ENCODE peak calls at places on chromosomes 11 and 22, in six cellular contexts. Q is kidney epithelial cell, G is NCI-H1092 treated with DMSO at 0.1 percent for 48 hours, T is GM13977, E is osteocyte, R is hypothalamus. H is an unnamed sample.

GRCh38 chr11:119774180-119774763 is 45.3 kb upstream of the NECTIN1 start:
- DNase-seq in R (no peak), G (no peak), E (no peak), Q (no peak), T (no peak), H (no peak)

GRCh38 chr11:12079726-12080556 is 30.4 kb upstream of the MICAL2 start:
- DNase-seq in G (no peak), R (no peak), Q (peak; percentile 98), E (no peak), T (no peak), H (no peak)

GRCh38 chr11:75603791-75604736 is 42.0 kb downstream of the SERPINH1 start:
- DNase-seq in T (no peak), G (no peak), Q (no peak), E (no peak), R (no peak), H (no peak)

GRCh38 chr11:73404048-73404447 is 27.8 kb downstream of the RELT start:
- DNase-seq in Q (no peak), R (no peak), E (no peak), G (peak; percentile 34), T (no peak), H (peak; percentile 12)

GRCh38 chr11:64568584-64569140 is 22.4 kb upstream of the SLC22A12 start:
- DNase-seq in Q (no peak), T (no peak), R (no peak), G (no peak), E (no peak), H (no peak)

GRCh38 chr11:45091563-45092392 is 54.7 kb upstream of the PRDM11 start:
- DNase-seq in R (no peak), Q (no peak), T (no peak), E (no peak), G (no peak), H (no peak)

GRCh38 chr11:33775832-33776231 is 1.5 kb upstream of the FBXO3 start:
- DNase-seq in T (peak; percentile 32), G (no peak), R (no peak), E (no peak), Q (no peak), H (no peak)

GRCh38 chr22:42343136-42343484 is 72.7 kb upstream of the TCF20 start:
- DNase-seq in R (no peak), E (no peak), G (peak; percentile 56), T (no peak), Q (no peak), H (no peak)

H was measured in anterior cingulate cortex.